ENCODE peak calls at places on chromosomes 4 and X, in six cellular contexts. Z is fibroblast of lung, K is endothelial cell of umbilical vein, L is IMR-90, F is HepG2, O is Karpas-422. M is an unnamed sample.

GRCh38 chrX:71532078-71532752 is 689 bp upstream of the OGT start:
- DNase-seq in F (no peak), K (peak), Z (peak), O (peak), L (peak), M (peak)

GRCh38 chrX:39998636-39999406 is 98.9 kb downstream of the BCOR start:
- DNase-seq in K (no peak), O (no peak), F (no peak), L (no peak), Z (peak), M (no peak)

GRCh38 chrX:125786306-125786705 is 379.8 kb downstream of the DCAF12L2 start:
- DNase-seq in K (no peak), Z (peak), L (no peak), F (no peak), O (no peak), M (no peak)

GRCh38 chrX:150291014-150291413 is 72.1 kb upstream of the MAMLD1 start:
- DNase-seq in K (no peak), Z (no peak), F (no peak), O (no peak), L (no peak), M (no peak)

GRCh38 chr4:4492161-4492847 is 49.5 kb downstream of the STX18 start:
- DNase-seq in K (peak), F (no peak), Z (peak), O (no peak), L (peak), M (no peak)

GRCh38 chr4:184170996-184171395 is 46.7 kb downstream of the ENPP6 start:
- DNase-seq in K (no peak), Z (peak), L (peak), O (no peak), F (no peak), M (no peak)

GRCh38 chrX:133265331-133265730 is 47.2 kb upstream of the TFDP3 start:
- DNase-seq in L (no peak), Z (peak), F (peak), O (no peak), K (no peak), M (no peak)

GRCh38 chr4:128512767-128513322 is 225.2 kb upstream of the PGRMC2 start:
- DNase-seq in K (peak), Z (peak), F (no peak), O (peak), L (no peak), M (no peak)

GRCh38 chr4:3730422-3730821 is 35.8 kb upstream of the ADRA2C start:
- DNase-seq in L (no peak), Z (no peak), K (no peak), O (no peak), F (no peak), M (no peak)

GRCh38 chrX:30141966-30142365 is 73.4 kb upstream of the MAGEB2 start:
- DNase-seq in L (peak), Z (peak), O (peak), K (peak), F (peak), M (peak)

DNA sequence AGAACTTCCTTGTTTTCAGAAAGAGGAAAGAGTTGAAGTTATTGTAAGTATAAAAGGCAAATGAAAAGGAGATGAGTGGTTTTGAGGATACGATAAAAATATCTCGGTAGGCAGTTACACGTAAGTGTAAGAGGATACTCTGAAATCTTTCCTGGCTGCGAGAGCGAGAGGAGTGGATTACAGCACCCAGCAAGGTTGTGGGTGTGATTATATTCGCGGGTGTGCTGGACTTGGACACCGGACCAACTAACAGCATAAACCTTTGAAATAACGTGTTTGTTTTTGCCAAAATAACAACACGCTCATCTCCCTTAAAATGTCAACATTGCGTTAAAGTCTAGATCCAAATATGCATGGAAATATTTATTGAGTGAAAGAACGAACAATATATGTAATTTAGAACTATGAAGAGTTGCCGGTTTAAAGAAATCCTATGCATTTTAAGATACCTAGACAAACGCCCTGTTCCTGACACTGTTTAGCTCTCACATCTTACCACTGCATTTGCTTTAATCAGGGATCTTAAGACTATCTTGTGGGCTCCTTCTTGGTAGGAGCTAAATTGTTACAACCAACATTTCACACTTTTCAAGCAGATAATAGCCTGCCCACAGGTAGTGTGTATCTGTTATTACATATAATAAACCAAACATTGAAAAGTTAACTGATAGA is 96.4 kb upstream of the RPS6KA3 start:
- DNase-seq in F (no peak), O (no peak), K (no peak), Z (peak), L (peak), M (no peak)
- H3K4me3 ChIP-seq in F (peak), O (no peak), K (no peak), Z (no peak), L (no peak), M (no peak)

DNA sequence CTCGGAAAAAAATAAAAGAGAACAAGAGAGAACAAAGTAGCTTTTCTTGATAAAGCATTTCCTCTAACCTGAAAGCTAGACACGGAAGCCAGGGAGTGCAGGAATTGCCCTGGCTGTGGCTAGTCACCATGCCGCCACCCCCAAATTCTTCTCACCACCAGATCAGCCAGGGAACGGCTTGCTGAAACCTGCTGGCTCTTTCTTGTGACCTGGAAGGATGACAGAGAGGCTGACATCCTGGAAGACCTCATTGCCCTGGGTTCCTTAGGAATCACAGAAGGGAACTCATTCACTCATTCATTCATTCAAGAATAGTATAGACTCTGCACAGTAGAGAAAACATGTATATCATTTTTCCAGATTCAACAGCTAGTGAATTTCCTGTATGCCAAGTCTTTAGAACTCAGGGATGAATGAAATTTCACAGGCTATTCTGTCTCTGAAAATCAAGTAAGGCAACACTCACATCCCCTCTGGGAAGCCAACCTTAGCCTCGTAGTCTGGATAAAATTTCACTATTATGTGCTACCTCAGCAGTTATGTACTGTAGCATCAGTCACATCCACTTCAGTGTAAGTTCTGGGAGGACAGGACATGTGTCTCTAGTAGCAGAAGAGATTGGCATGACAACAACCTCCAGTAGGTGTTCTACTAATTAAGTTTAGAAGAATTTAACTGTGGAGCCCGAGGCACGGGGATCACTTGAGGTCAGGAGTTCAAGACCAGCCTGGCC is 42.2 kb upstream of the HS3ST1 start:
- DNase-seq in K (peak), O (no peak), F (no peak), L (no peak), Z (no peak), M (no peak)
- H2AFZ ChIP-seq in K (peak), O (no peak), F (no peak), L (no peak), Z (no peak), M (no peak)

DNA sequence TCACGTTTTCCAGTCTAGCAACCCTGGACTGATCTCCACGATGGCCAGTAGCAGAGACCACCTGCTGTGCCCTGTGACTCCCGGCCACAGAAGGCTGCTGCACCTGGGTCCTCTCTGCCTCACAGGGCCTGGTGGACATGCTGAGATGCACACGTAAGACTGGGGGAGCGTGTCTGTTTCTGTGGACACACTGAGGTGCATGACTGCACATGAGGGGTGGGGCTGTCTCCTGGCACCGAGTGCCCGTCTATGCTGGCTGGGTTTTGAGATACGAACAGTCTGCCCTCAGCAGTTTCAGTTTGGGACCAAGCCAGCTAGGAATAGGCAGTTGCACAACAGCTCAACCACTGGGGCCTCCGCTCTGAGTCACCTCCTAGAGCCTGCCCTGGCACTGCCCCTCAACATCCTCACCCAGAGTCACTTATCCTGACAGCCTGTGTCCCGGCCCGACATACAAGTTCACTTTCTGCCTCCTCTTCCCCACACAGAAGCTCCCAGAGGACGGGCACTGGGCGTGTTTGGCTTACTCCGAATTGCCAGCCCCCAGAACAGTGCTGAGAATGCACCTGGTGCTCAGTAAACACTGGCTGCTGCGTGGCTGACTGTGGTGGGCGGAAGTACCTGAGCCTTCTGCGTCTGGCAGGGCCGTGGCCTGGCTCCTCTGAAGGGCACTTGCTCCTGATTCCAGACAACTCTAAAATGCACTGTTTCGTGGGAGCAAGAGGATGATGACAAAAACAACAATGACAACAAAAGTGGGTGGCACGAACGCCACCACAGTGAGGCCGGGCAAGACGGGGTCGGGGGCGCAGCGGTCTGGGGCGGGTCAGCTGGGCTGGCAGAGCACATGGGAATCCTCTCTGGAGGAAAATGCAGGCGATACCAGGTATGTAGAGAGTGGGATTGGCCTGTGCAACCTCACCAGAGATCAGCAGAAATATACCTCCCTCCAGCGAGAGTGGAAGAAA is 30.9 kb downstream of the RNF212 start:
- DNase-seq in K (peak), F (no peak), O (peak), L (peak), Z (peak), M (no peak)
- H3K4me3 ChIP-seq in K (no peak), F (no peak), O (no peak), L (no peak), Z (no peak), M (no peak)

DNA sequence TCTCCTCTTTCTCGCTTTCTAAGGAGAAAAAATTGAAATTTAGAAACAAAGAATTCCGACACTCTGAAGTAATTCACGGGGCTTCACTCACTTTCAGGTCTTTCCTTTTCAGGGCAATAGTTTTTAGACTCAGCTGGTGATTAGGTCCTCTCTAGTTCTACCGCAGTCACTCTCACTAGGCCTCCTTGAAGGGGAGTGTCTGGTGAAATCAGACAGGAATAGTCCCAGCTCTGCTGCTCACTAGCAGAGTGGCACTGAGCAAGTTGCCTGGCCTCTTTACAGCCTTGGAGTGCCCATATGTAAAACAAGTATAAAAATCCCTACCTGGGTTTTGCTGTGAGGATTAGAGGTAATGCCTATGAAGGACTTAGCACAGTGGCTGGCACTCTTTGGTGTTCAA is 64.1 kb downstream of the NEUROG2 start:
- DNase-seq in L (no peak), Z (no peak), F (no peak), O (no peak), K (no peak), M (no peak)
- H2AFZ ChIP-seq in L (no peak), Z (no peak), F (no peak), O (no peak), K (no peak), M (no peak)

GRCh38 chr4:26330186-26330787 is 9.5 kb downstream of the RBPJ start:
- DNase-seq in L (peak), Z (peak), O (peak), F (peak), K (peak), M (peak)
- H3K4me3 ChIP-seq in L (no peak), Z (no peak), O (no peak), F (no peak), K (no peak), M (no peak)

DNA sequence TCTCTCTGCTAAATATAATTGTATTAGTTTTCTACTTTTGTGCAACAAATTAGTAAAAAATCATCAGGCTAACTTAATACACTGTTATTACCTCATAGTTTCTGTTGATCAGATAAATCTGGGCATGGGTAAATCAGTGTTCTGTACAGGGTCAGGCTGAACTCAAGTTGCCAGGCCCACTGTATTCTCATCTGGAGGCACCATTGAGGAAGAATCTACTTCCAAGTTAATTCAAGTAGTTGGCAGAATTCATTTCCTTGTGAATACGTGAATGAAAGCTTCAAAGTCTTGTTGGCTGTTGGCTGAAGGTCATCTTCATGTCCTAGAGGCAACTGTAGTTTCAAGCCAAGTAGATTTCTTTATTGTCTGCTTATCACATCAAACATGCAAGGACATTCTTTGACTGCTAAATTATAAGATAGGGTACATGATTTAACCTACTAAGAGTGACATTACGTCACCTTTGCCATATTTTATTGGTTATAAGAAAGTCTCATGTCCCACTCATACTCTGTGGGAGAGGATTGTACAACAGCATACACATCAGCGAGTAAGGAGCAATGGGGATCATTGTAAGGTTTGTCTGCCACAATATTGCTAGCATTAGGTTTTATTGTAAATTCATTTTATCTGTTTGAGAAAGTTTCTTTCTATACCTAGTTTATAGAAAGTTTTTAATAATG is 1219.0 kb downstream of the ARAP2 start:
- DNase-seq in F (no peak), O (no peak), Z (no peak), K (no peak), L (no peak), M (no peak)
- H2AFZ ChIP-seq in F (no peak), O (no peak), Z (no peak), K (no peak), L (no peak), M (no peak)

M was measured in OCI-LY7.